ENCODE peak calls at places on chromosomes 12 and 14, in seven cellular contexts. O is SW480, Q is left cardiac atrium, C is aorta, G is stomach, M is astrocyte of the hippocampus, R is GM12891. K is an unnamed sample.

GRCh38 chr12:43406797-43407196 is 145.2 kb downstream of the ADAMTS20 start:
- DNase-seq in O (no peak), C (no peak), Q (no peak), G (no peak), R (no peak), M (no peak), K (no peak)

GRCh38 chr12:19181666-19182426 is 52.3 kb downstream of the PLEKHA5 start:
- DNase-seq in C (no peak), G (no peak), M (no peak), O (no peak), R (no peak), Q (no peak), K (no peak)

GRCh38 chr12:110135012-110135411 is 10.9 kb downstream of the IFT81 start:
- DNase-seq in G (no peak), M (peak; percentile 5), C (no peak), R (no peak), Q (no peak), O (no peak), K (no peak)

GRCh38 chr12:38541849-38542248 is 225.3 kb downstream of the ALG10B start:
- DNase-seq in G (no peak), R (no peak), Q (no peak), M (no peak), O (no peak), C (no peak), K (no peak)

GRCh38 chr12:96399919-96400630 is at the start of gene CDK17:
- DNase-seq in Q (peak; percentile 87), R (peak; percentile 70), O (peak; percentile 82), G (peak; percentile 85), C (peak; percentile 94), M (peak; percentile 95), K (peak; percentile 89)

GRCh38 chr14:53567236-53567785 is 389.3 kb downstream of the BMP4 start:
- DNase-seq in G (no peak), Q (no peak), R (no peak), O (no peak), C (no peak), M (peak; percentile 85), K (no peak)

GRCh38 chr12:98840325-98840724 is 195.2 kb downstream of the APAF1 start:
- DNase-seq in R (no peak), C (no peak), Q (no peak), O (no peak), M (no peak), G (no peak), K (no peak)

GRCh38 chr12:77053259-77053658 is 12.1 kb downstream of the E2F7 start:
- DNase-seq in O (no peak), G (no peak), M (no peak), R (no peak), C (no peak), Q (no peak), K (no peak)

GRCh38 chr12:121252712-121253345 is 42.9 kb downstream of the P2RX4 start:
- DNase-seq in R (no peak), Q (no peak), C (no peak), G (no peak), M (no peak), O (no peak), K (no peak)

GRCh38 chr12:131085816-131086591 is 132.3 kb downstream of the ADGRD1 start:
- DNase-seq in M (no peak), O (no peak), R (no peak), C (peak; percentile 60), G (peak; percentile 11), Q (no peak), K (no peak)

GRCh38 chr12:67068773-67069450 is 200.2 kb upstream of the CAND1 start:
- DNase-seq in O (peak; percentile 57), G (peak; percentile 34), R (peak; percentile 25), Q (peak; percentile 37), M (peak; percentile 87), C (peak; percentile 76), K (peak; percentile 59)

GRCh38 chr12:51388826-51389225 is 2.4 kb downstream of the GALNT6 start:
- DNase-seq in M (no peak), Q (no peak), R (no peak), G (no peak), C (no peak), O (no peak), K (no peak)

K was measured in GM13976.